ENCODE peak calls at places on chromosomes 5 and 9, in four cellular contexts. H, I, F and R are unnamed samples.
A peak's percentile ranks its signal among the peaks of the same experiment; 100 is the strongest.

GRCh38 chr9:83537331-83538171 is 650 bp downstream of the FRMD3 start:
- DNase-seq in F (no peak), H (no peak), I (no peak), R (no peak)

GRCh38 chr5:115098041-115098702 is 71.5 kb downstream of the TRIM36 start:
- DNase-seq in I (no peak), H (peak; percentile 26), F (peak; percentile 43), R (no peak)

GRCh38 chr5:80941496-80941895 is 18.7 kb upstream of the RASGRF2 start:
- DNase-seq in I (no peak), H (no peak), F (no peak), R (no peak)

GRCh38 chr5:95518417-95518816 is 36.4 kb downstream of the SKIC3 start:
- DNase-seq in I (no peak), H (no peak), F (no peak), R (no peak)

GRCh38 chr5:168712280-168712924 is 133.2 kb upstream of the PANK3 start:
- DNase-seq in H (no peak), F (no peak), I (no peak), R (no peak)

GRCh38 chr9:105425817-105426433 is 21.9 kb upstream of the FSD1L start:
- DNase-seq in I (no peak), F (no peak), H (no peak), R (no peak)

GRCh38 chr9:38008168-38009034 is 60.6 kb downstream of the SHB start:
- DNase-seq in H (no peak), I (peak; percentile 83), F (peak; percentile 80), R (no peak)

GRCh38 chr5:155260798-155261197 is 247.2 kb downstream of the KIF4B start:
- DNase-seq in H (no peak), F (no peak), I (no peak), R (no peak)

GRCh38 chr5:134570365-134570758 is 44.9 kb downstream of the JADE2 start:
- DNase-seq in F (no peak), I (no peak), H (no peak), R (no peak)

GRCh38 chr5:76714771-76715483 is 999 bp upstream of the F2R start:
- DNase-seq in F (no peak), H (no peak), I (no peak), R (no peak)

GRCh38 chr5:179963375-179963774 is 55.7 kb upstream of the TBC1D9B start:
- DNase-seq in F (no peak), H (no peak), I (no peak), R (no peak)

GRCh38 chr9:35745569-35745968 is 3.5 kb downstream of the GBA2 start:
- DNase-seq in F (no peak), I (no peak), H (no peak), R (no peak)

GRCh38 chr5:176532795-176533194 is 4.4 kb downstream of the RNF44 start:
- DNase-seq in H (no peak), I (peak; percentile 70), F (no peak), R (no peak)

GRCh38 chr5:65868509-65868908 is 57.9 kb upstream of the ERBIN start:
- DNase-seq in I (no peak), F (no peak), H (no peak), R (no peak)

GRCh38 chr9:94869415-94869838 is 142.9 kb downstream of the AOPEP start:
- DNase-seq in I (no peak), H (no peak), F (no peak), R (no peak)

GRCh38 chr5:1526151-1526631 is 2.4 kb upstream of the LPCAT1 start:
- DNase-seq in F (peak; percentile 27), H (no peak), I (peak; percentile 58), R (no peak)

GRCh38 chr5:138824924-138825863 is 49.9 kb downstream of the LRRTM2 start:
- DNase-seq in I (no peak), H (peak; percentile 23), F (no peak), R (no peak)

GRCh38 chr9:79524266-79524665 is 47.5 kb upstream of the TLE4 start:
- DNase-seq in F (no peak), I (no peak), H (no peak), R (no peak)

DNA sequence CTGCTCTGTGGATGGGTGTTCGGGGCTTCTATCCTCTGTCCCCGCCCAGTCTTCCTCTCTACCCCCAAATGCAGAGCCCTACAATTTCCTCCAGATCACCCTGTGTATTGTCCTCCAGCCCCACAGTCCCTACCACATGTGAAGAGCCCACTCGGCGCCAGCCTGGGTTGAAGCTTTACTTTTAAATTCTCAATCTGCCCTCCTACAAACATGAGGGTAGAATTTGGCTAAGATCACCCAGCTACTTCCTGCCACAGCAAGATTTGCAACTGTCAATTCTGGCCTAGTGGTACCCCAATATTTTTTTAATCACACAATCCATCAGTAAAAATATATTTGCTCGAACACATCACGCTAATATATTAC is 3.9 kb downstream of the AKNA start:
- DNase-seq in I (no peak), H (no peak), F (no peak), R (no peak)
- H3K4me1 ChIP-seq in I (no peaks in the 10 kb centered on the region), H (peaks cover 84% of the 10 kb centered on the region), F (peaks cover 7% of the 10 kb centered on the region), R (peaks cover 81% of the 10 kb centered on the region)

DNA sequence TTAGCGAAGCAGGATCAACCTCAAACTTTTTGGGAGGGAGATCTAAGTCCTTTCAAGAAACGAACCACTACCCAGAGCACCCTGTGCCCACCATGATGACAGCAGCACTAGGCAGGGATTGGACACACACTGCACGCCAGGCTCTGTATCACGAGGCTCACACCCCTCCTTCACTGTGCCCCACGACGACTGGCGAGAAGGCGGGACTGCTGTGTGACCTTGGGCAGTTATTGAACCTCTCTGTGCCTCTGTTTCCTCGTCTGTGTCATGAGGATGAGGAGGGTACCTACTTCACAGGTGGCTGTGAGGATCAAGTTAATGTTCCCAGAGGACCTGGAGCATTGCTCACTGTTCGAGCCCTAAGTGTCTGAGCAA is 100.2 kb upstream of the COL5A1 start:
- DNase-seq in H (no peak), I (no peak), F (no peak), R (no peak)
- H3K4me1 ChIP-seq in H (no peaks in the 10 kb centered on the region), I (no peaks in the 10 kb centered on the region), F (no peaks in the 10 kb centered on the region), R (no peaks in the 10 kb centered on the region)

GRCh38 chr5:125409101-125409495 is 662.7 kb upstream of the ZNF608 start:
- DNase-seq in H (no peak), F (no peak), I (no peak), R (no peak)

GRCh38 chr5:125411163-125412050 is 665.0 kb upstream of the ZNF608 start:
- DNase-seq in H (no peak), I (no peak), F (no peak), R (no peak)

GRCh38 chr5:125409496-125410351 is 663.3 kb upstream of the ZNF608 start:
- DNase-seq in I (no peak), F (no peak), H (no peak), R (no peak)

GRCh38 chr5:125410501-125411162 is 664.2 kb upstream of the ZNF608 start:
- DNase-seq in H (no peak), F (no peak), I (no peak), R (no peak)

GRCh38 chr5:125408582-125409069 is 662.2 kb upstream of the ZNF608 start:
- DNase-seq in I (no peak), H (no peak), F (no peak), R (no peak)
- H3K4me1 ChIP-seq in I (peaks cover 3% of the 10 kb centered on the region), H (no peaks in the 10 kb centered on the region), F (peaks cover 11% of the 10 kb centered on the region), R (no peaks in the 10 kb centered on the region)

GRCh38 chr9:127692071-127692470 is 14.7 kb upstream of the CFAP157 start:
- DNase-seq in I (no peak), F (no peak), H (no peak), R (no peak)

GRCh38 chr9:127694890-127695735 is 11.7 kb upstream of the CFAP157 start:
- DNase-seq in F (no peak), H (no peak), I (no peak), R (no peak)

GRCh38 chr9:127693143-127693542 is 13.6 kb upstream of the CFAP157 start:
- DNase-seq in H (no peak), F (no peak), I (no peak), R (no peak)

GRCh38 chr9:127690735-127691134 is 16.1 kb upstream of the CFAP157 start:
- DNase-seq in H (no peak), F (no peak), I (no peak), R (no peak)

GRCh38 chr9:127693697-127694096 is 13.1 kb upstream of the CFAP157 start:
- DNase-seq in I (no peak), F (no peak), H (no peak), R (no peak)
- H3K4me1 ChIP-seq in I (no peaks in the 10 kb centered on the region), F (no peaks in the 10 kb centered on the region), H (no peaks in the 10 kb centered on the region), R (no peaks in the 10 kb centered on the region)

DNA sequence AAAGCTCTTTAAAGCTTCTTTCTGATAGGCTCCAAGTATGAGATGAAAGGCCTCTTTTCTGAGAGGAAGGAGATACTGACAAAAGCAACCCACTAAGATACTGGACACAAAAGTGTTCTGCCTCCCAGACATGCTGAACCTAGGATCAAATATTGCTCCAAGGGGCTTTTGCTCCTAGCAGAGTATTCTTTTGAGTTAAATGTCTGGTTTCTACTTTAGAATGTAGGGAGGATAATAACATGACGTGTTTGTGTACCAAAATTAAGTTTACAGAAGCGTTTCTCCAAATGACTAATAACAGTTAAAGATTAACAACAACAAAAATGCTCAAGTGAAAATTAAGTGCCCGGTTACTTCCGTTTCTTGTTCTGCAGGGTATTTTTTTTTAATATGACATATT is 2293.3 kb upstream of the C9orf72 start:
- DNase-seq in F (no peak), H (no peak), I (no peak), R (no peak)
- H3K4me1 ChIP-seq in F (no peaks in the 10 kb centered on the region), H (no peaks in the 10 kb centered on the region), I (no peaks in the 10 kb centered on the region), R (no peaks in the 10 kb centered on the region)

GRCh38 chr5:140296289-140296688 is 6.6 kb downstream of the PFDN1 start:
- DNase-seq in F (no peak), I (no peak), H (no peak), R (no peak)

GRCh38 chr5:140299056-140299455 is 3.8 kb downstream of the PFDN1 start:
- DNase-seq in H (no peak), F (no peak), I (no peak), R (no peak)

GRCh38 chr5:140295414-140295813 is 7.5 kb downstream of the PFDN1 start:
- DNase-seq in F (peak; percentile 77), H (no peak), I (no peak), R (no peak)

GRCh38 chr5:140297283-140297682 is 5.6 kb downstream of the PFDN1 start:
- DNase-seq in I (no peak), F (no peak), H (no peak), R (no peak)

GRCh38 chr5:140298183-140298601 is 4.7 kb downstream of the PFDN1 start:
- DNase-seq in H (no peak), F (no peak), I (no peak), R (no peak)
- H3K4me1 ChIP-seq in H (peaks cover 26% of the 10 kb centered on the region), F (peaks cover 18% of the 10 kb centered on the region), I (peaks cover 2% of the 10 kb centered on the region), R (peaks cover 5% of the 10 kb centered on the region)

DNA sequence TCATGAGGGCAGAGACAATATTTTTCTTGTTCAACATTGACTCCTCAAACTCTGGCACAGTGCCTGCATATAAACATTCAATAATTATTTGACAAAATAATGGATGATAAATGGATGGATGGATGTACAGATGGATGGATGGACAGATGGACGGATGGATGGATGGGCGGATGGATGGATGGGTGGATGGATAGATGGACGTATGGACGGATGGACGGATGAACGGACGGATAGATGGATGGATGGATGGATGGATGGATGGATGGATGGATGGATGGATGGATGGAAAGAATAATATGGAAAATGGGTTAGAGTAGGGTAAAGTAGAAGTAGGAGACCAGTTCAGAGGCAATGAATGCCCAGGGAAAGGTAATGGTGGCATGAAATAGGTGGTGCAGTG is 589.2 kb downstream of the EBF1 start:
- DNase-seq in H (no peak), F (no peak), I (no peak), R (no peak)
- H3K4me1 ChIP-seq in H (no peaks in the 10 kb centered on the region), F (peaks cover 6% of the 10 kb centered on the region), I (no peaks in the 10 kb centered on the region), R (no peaks in the 10 kb centered on the region)